ENCODE peak calls at places on chromosomes 3 and 15, in ten cellular contexts. E is lung, V is SK-N-MC, U is IMR-90, H is hepatocyte, P is A549, A is lower lobe of right lung, X is MM.1S, I is GM23248, N is brain microvascular endothelial cell. Z is an unnamed sample.

GRCh38 chr3:17473761-17474160 is 268.7 kb downstream of the TBC1D5 start:
- DNase-seq in A (no peak), I (peak; percentile 32), E (no peak), H (no peak), U (peak; percentile 23), V (no peak), N (no peak), P (peak; percentile 43), X (no peak), Z (no peak)

GRCh38 chr3:38458796-38459498 is 5.3 kb downstream of the ACVR2B start:
- DNase-seq in A (peak; percentile 80), H (no peak), V (no peak), I (no peak), U (peak; percentile 22), N (no peak), E (peak; percentile 69), X (no peak), P (no peak), Z (no peak)

GRCh38 chr3:15241341-15241740 is 35.3 kb downstream of the CAPN7 start:
- DNase-seq in N (peak; percentile 7), U (no peak), X (peak; percentile 34), A (no peak), I (peak; percentile 37), E (no peak), V (no peak), P (peak; percentile 32), H (no peak), Z (no peak)

GRCh38 chr3:194166682-194167479 is 30.9 kb downstream of the HES1 start:
- DNase-seq in V (no peak), H (peak; percentile 63), I (peak; percentile 7), A (no peak), U (no peak), P (no peak), X (no peak), E (no peak), N (no peak), Z (no peak)

GRCh38 chr15:94168250-94168649 is 63.1 kb upstream of the MCTP2 start:
- DNase-seq in X (peak; percentile 13), U (no peak), I (peak; percentile 10), P (peak; percentile 14), N (no peak), A (no peak), H (no peak), V (no peak), E (no peak), Z (no peak)

GRCh38 chr3:52330194-52330805 is 14.2 kb downstream of the DNAH1 start:
- DNase-seq in H (no peak), V (no peak), I (no peak), E (no peak), P (no peak), U (no peak), A (no peak), X (no peak), N (no peak), Z (no peak)

GRCh38 chr15:89333011-89333860 is 1.4 kb downstream of the POLG start:
- DNase-seq in H (no peak), I (no peak), V (no peak), N (no peak), X (no peak), E (no peak), P (no peak), A (no peak), U (no peak), Z (no peak)

GRCh38 chr3:8532251-8532831 is 30.7 kb downstream of the LMCD1 start:
- DNase-seq in P (peak; percentile 32), A (no peak), N (peak; percentile 66), E (no peak), X (no peak), U (peak; percentile 71), I (peak; percentile 92), H (no peak), V (no peak), Z (no peak)

GRCh38 chr3:44712455-44713075 is at the start of gene ZNF502:
- DNase-seq in I (peak; percentile 94), U (peak; percentile 84), V (no peak), A (peak; percentile 89), N (peak; percentile 86), H (peak; percentile 83), P (peak; percentile 89), E (peak; percentile 82), X (no peak), Z (peak; percentile 62)

GRCh38 chr3:171165499-171165921 is 139.0 kb upstream of the SLC2A2 start:
- DNase-seq in X (no peak), H (no peak), U (no peak), N (no peak), E (no peak), I (no peak), V (no peak), A (no peak), P (no peak), Z (no peak)

GRCh38 chr3:157442729-157443128 is 6.1 kb downstream of the PTX3 start:
- DNase-seq in N (peak; percentile 58), X (no peak), P (no peak), E (no peak), H (no peak), A (no peak), I (peak; percentile 76), V (no peak), U (peak; percentile 47), Z (no peak)

GRCh38 chr3:80439490-80439889 is 671.7 kb upstream of the ROBO1 start:
- DNase-seq in V (no peak), A (no peak), H (no peak), X (no peak), P (no peak), N (no peak), E (no peak), U (no peak), I (no peak), Z (no peak)

GRCh38 chr3:53818221-53819162 is 27.7 kb downstream of the CHDH start:
- DNase-seq in U (no peak), N (no peak), I (no peak), P (no peak), V (no peak), E (no peak), A (no peak), H (no peak), X (no peak), Z (no peak)

GRCh38 chr3:179898024-179898423 is 138.7 kb downstream of the PEX5L start:
- DNase-seq in V (peak; percentile 95), P (peak; percentile 42), I (peak; percentile 42), N (peak; percentile 73), A (no peak), X (peak; percentile 58), U (peak; percentile 55), E (no peak), H (peak; percentile 65), Z (peak; percentile 3)

GRCh38 chr15:69568621-69569020 is 116.0 kb downstream of the RPLP1 start:
- DNase-seq in N (peak; percentile 85), H (no peak), I (peak; percentile 84), E (no peak), X (no peak), U (peak; percentile 83), A (no peak), P (no peak), V (no peak), Z (peak; percentile 36)

GRCh38 chr3:28232659-28233058 is 8.8 kb upstream of the CMC1 start:
- DNase-seq in N (no peak), E (no peak), U (no peak), I (no peak), H (no peak), X (peak; percentile 12), P (no peak), A (no peak), V (no peak), Z (no peak)

GRCh38 chr3:195405646-195406045 is 37.2 kb downstream of the ACAP2 start:
- DNase-seq in P (no peak), N (no peak), U (no peak), V (no peak), X (no peak), H (no peak), I (no peak), A (no peak), E (no peak), Z (no peak)

GRCh38 chr15:59751552-59752413 is 62.7 kb upstream of the BNIP2 start:
- DNase-seq in E (no peak), V (peak; percentile 6), H (no peak), N (no peak), I (peak; percentile 11), A (no peak), U (no peak), X (peak; percentile 53), P (peak; percentile 52), Z (no peak)

GRCh38 chr15:91345761-91346160 is 245.7 kb downstream of the SV2B start:
- DNase-seq in P (no peak), I (no peak), X (no peak), N (no peak), U (no peak), V (no peak), H (no peak), A (no peak), E (no peak), Z (no peak)
- H3K27ac ChIP-seq in P (no peak overlapping the region), I (no peak overlapping the region), X (peak overlapping the region; percentile 98), N (no peak overlapping the region), U (no peak overlapping the region), V (no peak overlapping the region), H (no peak overlapping the region), A (no peak overlapping the region), E (no peak overlapping the region), Z (no peak overlapping the region)

GRCh38 chr3:189909139-189909538 is 211.6 kb downstream of the P3H2 start:
- DNase-seq in A (no peak), U (no peak), E (no peak), I (no peak), X (no peak), H (no peak), N (no peak), P (no peak), V (no peak), Z (no peak)
- H3K27ac ChIP-seq in A (no peak overlapping the region), U (no peak overlapping the region), E (no peak overlapping the region), I (no peak overlapping the region), X (no peak overlapping the region), H (no peak overlapping the region), N (peak overlapping the region; percentile 22), P (peak overlapping the region; percentile 76), V (no peak overlapping the region), Z (no peak overlapping the region)

DNA sequence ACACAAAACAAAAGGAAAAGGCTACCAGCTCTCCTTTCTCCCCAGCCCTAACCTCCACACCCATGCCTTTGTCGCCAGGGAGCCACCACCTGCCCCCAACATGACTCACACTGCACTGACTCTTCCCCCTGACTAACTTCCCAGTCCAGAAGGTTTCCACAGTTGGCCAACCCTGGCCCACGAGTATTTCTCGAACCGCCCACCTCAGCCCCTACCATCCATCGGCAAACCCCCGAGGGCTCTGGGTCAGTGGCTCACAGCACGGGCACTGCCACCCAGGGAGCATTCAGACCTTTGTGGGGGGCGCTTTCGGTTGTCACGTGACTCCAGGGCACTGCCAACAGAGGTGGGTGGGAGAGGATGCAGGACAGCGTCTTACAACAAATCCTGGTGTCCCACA is 152.3 kb downstream of the LRRC28 start:
- DNase-seq in X (no peak), P (no peak), U (peak; percentile 22), I (peak; percentile 19), H (no peak), A (no peak), V (no peak), N (no peak), E (no peak), Z (no peak)
- H3K27ac ChIP-seq in X (no peak overlapping the region), P (no peak overlapping the region), U (no peak overlapping the region), I (no peak overlapping the region), H (no peak overlapping the region), A (no peak overlapping the region), V (peak overlapping the region; percentile 37), N (no peak overlapping the region), E (no peak overlapping the region), Z (no peak overlapping the region)

DNA sequence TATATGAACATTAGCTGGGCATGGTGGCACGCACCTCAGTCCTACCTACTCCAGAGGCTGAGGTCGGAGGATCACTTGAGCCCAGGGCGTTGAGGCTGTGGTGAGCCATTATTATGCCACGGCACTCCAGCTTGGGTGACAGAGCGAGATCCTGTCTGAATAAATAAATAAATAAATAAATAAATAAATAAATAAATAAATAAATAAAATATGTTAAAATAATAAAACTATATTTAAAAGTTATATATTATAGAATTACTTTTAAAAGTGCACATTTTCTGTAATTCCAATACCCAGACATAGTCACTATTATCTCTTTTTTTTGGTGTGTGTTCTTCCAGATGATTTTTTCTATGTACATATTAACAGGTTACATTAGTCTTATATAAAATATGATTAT is 382.0 kb upstream of the ROBO2 start:
- DNase-seq in A (no peak), P (no peak), U (no peak), H (no peak), N (no peak), V (no peak), I (no peak), E (no peak), X (no peak), Z (no peak)
- H3K27ac ChIP-seq in A (no peak overlapping the region), P (no peak overlapping the region), U (no peak overlapping the region), H (no peak overlapping the region), N (no peak overlapping the region), V (no peak overlapping the region), I (no peak overlapping the region), E (no peak overlapping the region), X (no peak overlapping the region), Z (no peak overlapping the region)